ENCODE peak calls at places on chromosomes 12 and 14, in six cellular contexts. Q is HepG2, E is A549, F is endothelial cell of umbilical vein, G is K562, Y is GM12878. A is an unnamed sample.
A peak's percentile ranks its signal among the peaks of the same experiment; 100 is the strongest.

GRCh38 chr14:65728604-65729003 is 316.1 kb downstream of the FUT8 start:
- DNase-seq in E (no peak), Y (no peak), Q (no peak), F (no peak), G (no peak), A (no peak)

GRCh38 chr12:73892181-73892580 is 645.5 kb upstream of the ATXN7L3B start:
- DNase-seq in F (peak; percentile 4), E (no peak), G (no peak), Q (no peak), Y (no peak), A (no peak)

GRCh38 chr12:109250523-109250922 is 58.6 kb downstream of the FOXN4 start:
- DNase-seq in E (no peak), Q (no peak), Y (no peak), G (no peak), F (no peak), A (no peak)

GRCh38 chr12:58425481-58426392 is 484.4 kb downstream of the ATP23 start:
- DNase-seq in Q (peak; percentile 37), F (peak; percentile 95), G (no peak), E (peak; percentile 76), Y (peak; percentile 73), A (no peak)

GRCh38 chr14:91889477-91890211 is 22.3 kb upstream of the TC2N start:
- DNase-seq in F (peak; percentile 32), Y (no peak), Q (no peak), G (no peak), E (no peak), A (no peak)

GRCh38 chr12:31369712-31370521 is 44.0 kb upstream of the SINHCAF start:
- DNase-seq in Q (peak; percentile 24), G (no peak), Y (no peak), F (peak; percentile 60), E (no peak), A (no peak)

GRCh38 chr12:79689041-79689476 is 1.7 kb downstream of the PAWR start:
- DNase-seq in Q (peak; percentile 28), F (no peak), Y (no peak), G (no peak), E (no peak), A (no peak)

GRCh38 chr14:63663428-63664142 is 21.9 kb upstream of the WDR89 start:
- DNase-seq in Q (peak; percentile 23), F (no peak), Y (no peak), E (no peak), G (no peak), A (peak; percentile 5)

GRCh38 chr12:51449569-51450246 is 25.1 kb downstream of the SLC4A8 start:
- DNase-seq in G (no peak), F (no peak), Y (no peak), Q (no peak), E (no peak), A (no peak)

GRCh38 chr14:105083926-105084685 is 18.9 kb upstream of the GPR132 start:
- DNase-seq in F (no peak), Q (no peak), Y (no peak), E (no peak), G (no peak), A (no peak)

GRCh38 chr14:24875203-24875840 is 174.6 kb downstream of the STXBP6 start:
- DNase-seq in Y (no peak), F (no peak), G (no peak), Q (no peak), E (no peak), A (no peak)

GRCh38 chr12:51818567-51819300 is 29.8 kb downstream of the FIGNL2 start:
- DNase-seq in E (no peak), F (no peak), Q (no peak), Y (no peak), G (no peak), A (no peak)

GRCh38 chr14:103641181-103641580 is 12.2 kb downstream of the KLC1 start:
- DNase-seq in Q (no peak), G (no peak), F (no peak), Y (no peak), E (no peak), A (no peak)

GRCh38 chr14:51616724-51617409 is 34.8 kb upstream of the FRMD6 start:
- DNase-seq in E (peak; percentile 15), G (no peak), F (peak; percentile 97), Y (no peak), Q (peak; percentile 91), A (no peak)

GRCh38 chr14:51621654-51622053 is 30.1 kb upstream of the FRMD6 start:
- DNase-seq in G (no peak), Y (no peak), F (no peak), E (no peak), Q (no peak), A (no peak)

GRCh38 chr14:22812744-22813143 is 2.5 kb downstream of the SLC7A7 start:
- DNase-seq in G (no peak), Q (no peak), Y (no peak), E (no peak), F (no peak), A (no peak)

GRCh38 chr14:33692762-33693161 is 258.1 kb downstream of the EGLN3 start:
- DNase-seq in Q (no peak), E (no peak), G (no peak), Y (no peak), F (peak; percentile 67), A (no peak)

GRCh38 chr14:94601961-94602391 is 10.2 kb upstream of the SERPINA3 start:
- DNase-seq in Q (peak; percentile 53), Y (no peak), E (peak; percentile 49), F (peak; percentile 51), G (peak; percentile 11), A (peak; percentile 14)

GRCh38 chr14:50116986-50117385 is 614 bp upstream of the VCPKMT start:
- DNase-seq in E (no peak), Y (no peak), Q (no peak), G (no peak), F (no peak), A (no peak)

GRCh38 chr12:79661629-79662028 is 29.1 kb downstream of the PAWR start:
- DNase-seq in Y (no peak), Q (no peak), E (no peak), G (no peak), F (no peak), A (no peak)

GRCh38 chr12:116955382-116956021 is 44.8 kb downstream of the FBXW8 start:
- DNase-seq in Y (no peak), G (peak; percentile 32), F (no peak), E (peak; percentile 25), Q (peak; percentile 28), A (peak; percentile 66)
- TF ChIP-seq MYC in Y (no peak), G (no peak), F (no peak), E (no peak), Q (no peak), A (no peak)

DNA sequence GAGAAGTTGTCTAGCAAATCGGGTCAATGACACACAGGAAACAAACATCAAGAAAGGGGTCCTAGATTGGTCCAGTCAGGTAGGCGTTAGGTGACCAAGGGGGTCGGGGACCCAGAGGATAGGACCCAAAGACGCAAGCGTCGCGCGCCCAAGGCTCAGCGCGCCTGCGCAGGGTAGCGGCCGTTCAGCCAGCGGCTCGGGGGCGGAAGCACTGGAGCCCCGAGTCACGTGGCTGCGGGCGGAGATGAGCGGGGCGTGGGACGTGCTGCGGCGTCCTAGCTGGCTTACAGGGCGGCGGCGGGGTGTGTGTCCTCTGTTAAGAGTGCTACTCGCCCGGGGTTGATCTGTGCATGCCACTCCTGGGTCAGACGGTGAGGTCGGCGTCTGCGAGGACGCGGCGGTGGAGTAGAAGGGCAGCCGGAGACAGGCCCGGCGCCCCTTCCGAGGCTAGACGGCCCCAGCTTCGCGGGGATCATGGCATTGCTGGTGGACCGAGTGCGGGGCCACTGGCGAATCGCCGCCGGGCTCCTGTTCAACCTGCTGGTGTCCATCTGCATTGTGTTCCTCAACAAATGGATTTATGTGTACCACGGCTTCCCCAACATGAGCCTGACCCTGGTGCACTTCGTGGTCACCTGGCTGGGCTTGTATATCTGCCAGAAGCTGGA is at the start of gene SLC35E3:
- DNase-seq in F (peak; percentile 85), E (peak; percentile 95), G (peak; percentile 95), Q (peak; percentile 88), Y (peak; percentile 77), A (peak; percentile 98)
- TF ChIP-seq POLR2A in F (peak; percentile 79), E (peak; percentile 85), G (peak; percentile 86), Q (peak; percentile 96), Y (peak; percentile 91), A (peak; percentile 62)

GRCh38 chr12:4250691-4251090 is 22.9 kb upstream of the CCND2 start:
- DNase-seq in F (no peak), Y (no peak), Q (no peak), E (no peak), G (no peak), A (peak; percentile 55)

GRCh38 chr12:4256043-4256826 is 17.3 kb upstream of the CCND2 start:
- DNase-seq in Q (no peak), Y (no peak), F (no peak), G (no peak), E (no peak), A (no peak)

GRCh38 chr12:4251967-4252366 is 21.6 kb upstream of the CCND2 start:
- DNase-seq in F (no peak), G (no peak), E (no peak), Q (no peak), Y (no peak), A (no peak)

GRCh38 chr12:4252595-4252994 is 21.0 kb upstream of the CCND2 start:
- DNase-seq in E (no peak), F (no peak), Y (no peak), G (no peak), Q (no peak), A (no peak)

DNA sequence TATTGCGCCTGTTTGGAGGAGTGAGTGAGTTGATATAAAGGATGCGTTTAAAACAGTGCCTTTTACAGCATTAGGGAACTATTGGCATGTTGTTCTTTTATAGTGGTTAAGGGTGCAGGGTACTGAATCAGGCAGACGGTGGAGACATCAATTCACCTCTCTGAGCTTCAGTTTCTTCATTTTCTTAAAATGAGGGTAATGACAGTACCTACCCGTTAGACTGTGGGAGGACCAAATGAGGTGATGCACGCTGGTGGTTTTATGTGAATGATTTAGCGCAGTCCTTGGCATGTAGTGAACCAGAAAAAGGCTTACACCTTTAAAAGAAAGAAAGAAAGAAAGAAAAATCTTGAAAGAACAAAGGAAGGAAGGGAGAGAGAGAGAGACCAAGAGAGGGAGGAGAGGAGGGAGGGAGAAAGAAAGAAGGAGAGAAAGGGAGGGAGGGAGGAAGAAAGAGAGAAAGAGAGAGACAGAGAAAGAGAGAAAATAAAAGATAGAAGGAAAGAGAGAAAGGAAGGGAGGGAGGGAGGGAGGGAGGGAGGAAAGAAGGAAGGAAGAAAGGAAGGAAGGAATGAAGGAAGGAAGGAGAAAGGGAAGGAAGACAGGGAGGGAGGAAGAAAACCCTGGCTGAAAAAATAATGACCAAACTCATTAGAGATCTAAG is 22.2 kb upstream of the CCND2 start:
- DNase-seq in F (no peak), Y (no peak), E (no peak), G (no peak), Q (no peak), A (no peak)
- TF ChIP-seq MAX in F (no peak), Y (no peak), E (no peak), G (no peak), Q (no peak), A (no peak)

GRCh38 chr12:111407371-111408115 is 1.8 kb downstream of the SH2B3 start:
- DNase-seq in Y (no peak), G (no peak), Q (no peak), F (no peak), E (no peak), A (no peak)

GRCh38 chr12:111404362-111405148 is 1.2 kb upstream of the SH2B3 start:
- DNase-seq in Y (no peak), F (peak; percentile 79), Q (peak; percentile 33), G (peak; percentile 86), E (no peak), A (peak; percentile 87)

GRCh38 chr12:111406474-111407370 is 999 bp downstream of the SH2B3 start:
- DNase-seq in E (no peak), G (no peak), F (no peak), Y (no peak), Q (no peak), A (peak; percentile 90)

GRCh38 chr12:111405149-111405855 is 421 bp upstream of the SH2B3 start:
- DNase-seq in E (peak; percentile 94), G (peak; percentile 99), F (peak; percentile 98), Q (peak; percentile 95), Y (peak; percentile 86), A (peak; percentile 99)

GRCh38 chr12:111405856-111406473 is at the start of gene SH2B3:
- DNase-seq in Y (no peak), E (peak; percentile 62), G (peak; percentile 53), Q (no peak), F (no peak), A (no peak)
- TF ChIP-seq MYC in Y (no peak), E (no peak), G (no peak), Q (no peak), F (no peak), A (no peak)